ENCODE peak calls at places on chromosomes 5 and 9, in seven cellular contexts. B is sigmoid colon, R is PC-9, P is dorsolateral prefrontal cortex, S is mammary epithelial cell, X is endodermal cell, W is H1. Y is an unnamed sample.

GRCh38 chr5:134092875-134093274 is 21.6 kb upstream of the TCF7 start:
- DNase-seq in B (no peak), R (peak), P (no peak), S (peak), X (no peak), W (no peak), Y (peak)

GRCh38 chr9:107492381-107492780 is 2.8 kb upstream of the KLF4 start:
- DNase-seq in B (no peak), R (no peak), P (no peak), S (no peak), X (no peak), W (no peak), Y (no peak)

GRCh38 chr9:75921403-75922127 is 31.1 kb downstream of the PCSK5 start:
- DNase-seq in B (no peak), R (no peak), P (no peak), S (no peak), X (no peak), W (no peak), Y (no peak)

GRCh38 chr9:757246-757881 is 84.1 kb upstream of the DMRT1 start:
- DNase-seq in B (no peak), R (no peak), P (peak), S (peak), X (peak), W (peak), Y (peak)

GRCh38 chr5:116600876-116601275 is 26.3 kb upstream of the SEMA6A start:
- DNase-seq in B (no peak), R (no peak), P (no peak), S (peak), X (no peak), W (no peak), Y (no peak)

GRCh38 chr5:124504081-124504916 is 242.1 kb downstream of the ZNF608 start:
- DNase-seq in B (no peak), R (no peak), P (no peak), S (no peak), X (no peak), W (no peak), Y (no peak)

GRCh38 chr9:24828687-24829086 is 283.0 kb upstream of the IZUMO3 start:
- DNase-seq in B (no peak), R (no peak), P (no peak), S (no peak), X (no peak), W (no peak), Y (no peak)

GRCh38 chr9:125989524-125990180 is 242.5 kb downstream of the PBX3 start:
- DNase-seq in B (peak), R (no peak), P (peak), S (no peak), X (peak), W (no peak), Y (peak)

GRCh38 chr9:137000177-137000930 is 4.0 kb upstream of the CLIC3 start:
- DNase-seq in B (no peak), R (no peak), P (no peak), S (peak), X (no peak), W (no peak), Y (no peak)

GRCh38 chr9:122815544-122815943 is 12.8 kb downstream of the PDCL start:
- DNase-seq in B (no peak), R (no peak), P (no peak), S (peak), X (no peak), W (no peak), Y (no peak)

GRCh38 chr5:111345731-111346130 is 121.5 kb downstream of the CAMK4 start:
- DNase-seq in B (no peak), R (no peak), P (no peak), S (peak), X (no peak), W (no peak), Y (no peak)

GRCh38 chr5:122142480-122142879 is 13.1 kb downstream of the ZNF474 start:
- DNase-seq in B (no peak), R (no peak), P (no peak), S (peak), X (no peak), W (no peak), Y (no peak)

GRCh38 chr9:5735072-5735471 is 97.8 kb downstream of the ERMP1 start:
- DNase-seq in B (no peak), R (peak), P (no peak), S (no peak), X (no peak), W (no peak), Y (no peak)

GRCh38 chr9:12516573-12516972 is 176.6 kb upstream of the TYRP1 start:
- DNase-seq in B (no peak), R (no peak), P (no peak), S (no peak), X (no peak), W (no peak), Y (no peak)

GRCh38 chr9:127568618-127568970 is 43.5 kb upstream of the STXBP1 start:
- DNase-seq in B (no peak), R (no peak), P (peak), S (no peak), X (no peak), W (no peak), Y (no peak)

GRCh38 chr5:129074903-129075302 is 19.6 kb upstream of the ISOC1 start:
- DNase-seq in B (no peak), R (no peak), P (no peak), S (no peak), X (no peak), W (no peak), Y (peak)

GRCh38 chr9:132049900-132050299 is 29.8 kb downstream of the MED27 start:
- DNase-seq in B (no peak), R (no peak), P (no peak), S (no peak), X (no peak), W (no peak), Y (no peak)

GRCh38 chr9:99103909-99104458 is 929 bp upstream of the TGFBR1 start:
- DNase-seq in B (no peak), R (no peak), P (peak), S (no peak), X (no peak), W (peak), Y (no peak)

GRCh38 chr5:142740903-142741302 is 29.3 kb upstream of the ARHGAP26 start:
- DNase-seq in B (no peak), R (no peak), P (no peak), S (no peak), X (no peak), W (no peak), Y (no peak)

GRCh38 chr9:87695523-87695922 is 30.4 kb upstream of the CTSL start:
- DNase-seq in B (no peak), R (no peak), P (no peak), S (no peak), X (no peak), W (no peak), Y (no peak)

GRCh38 chr9:5863092-5863746 is 27.5 kb upstream of the MLANA start:
- DNase-seq in B (no peak), R (no peak), P (no peak), S (no peak), X (no peak), W (no peak), Y (no peak)

GRCh38 chr5:132305420-132305819 is 11.2 kb downstream of the SLC22A4 start:
- DNase-seq in B (no peak), R (no peak), P (no peak), S (no peak), X (no peak), W (no peak), Y (no peak)

GRCh38 chr9:6584881-6585597 is 60.5 kb downstream of the GLDC start:
- DNase-seq in B (no peak), R (no peak), P (no peak), S (no peak), X (no peak), W (no peak), Y (no peak)

GRCh38 chr9:97710356-97711222 is 13.4 kb upstream of the XPA start:
- DNase-seq in B (no peak), R (peak), P (peak), S (peak), X (peak), W (peak), Y (peak)

GRCh38 chr5:174693697-174694400 is 30.5 kb upstream of the MSX2 start:
- DNase-seq in B (peak), R (no peak), P (no peak), S (no peak), X (peak), W (peak), Y (no peak)
- TF ChIP-seq CTCF in B (no peak), R (no peak), P (no peak), S (no peak), X (no peak), W (no peak), Y (no peak)

DNA sequence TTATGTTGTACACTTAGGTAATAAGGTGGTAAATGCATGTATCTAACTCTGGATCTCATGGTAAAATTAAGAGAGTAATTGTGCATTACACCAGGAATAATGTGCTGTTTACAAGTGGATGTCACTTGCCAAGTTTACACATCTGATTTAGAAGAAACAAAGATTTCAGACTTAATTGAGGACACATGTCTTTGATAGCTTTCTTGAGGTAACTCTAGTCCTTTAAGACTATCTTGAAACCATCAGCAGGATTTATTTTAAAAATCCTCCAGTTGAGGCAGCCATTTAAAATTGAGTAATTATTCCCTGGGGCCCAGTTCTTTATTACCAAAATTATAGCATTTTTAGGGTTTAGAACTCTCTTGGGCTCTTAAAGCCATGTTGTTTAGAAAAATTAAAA is 70.9 kb downstream of the ZSWIM6 start:
- DNase-seq in B (no peak), R (no peak), P (no peak), S (no peak), X (no peak), W (no peak), Y (no peak)
- H3K4me3 ChIP-seq in B (no peak), R (no peak), P (no peak), S (no peak), X (no peak), W (no peak), Y (no peak)

DNA sequence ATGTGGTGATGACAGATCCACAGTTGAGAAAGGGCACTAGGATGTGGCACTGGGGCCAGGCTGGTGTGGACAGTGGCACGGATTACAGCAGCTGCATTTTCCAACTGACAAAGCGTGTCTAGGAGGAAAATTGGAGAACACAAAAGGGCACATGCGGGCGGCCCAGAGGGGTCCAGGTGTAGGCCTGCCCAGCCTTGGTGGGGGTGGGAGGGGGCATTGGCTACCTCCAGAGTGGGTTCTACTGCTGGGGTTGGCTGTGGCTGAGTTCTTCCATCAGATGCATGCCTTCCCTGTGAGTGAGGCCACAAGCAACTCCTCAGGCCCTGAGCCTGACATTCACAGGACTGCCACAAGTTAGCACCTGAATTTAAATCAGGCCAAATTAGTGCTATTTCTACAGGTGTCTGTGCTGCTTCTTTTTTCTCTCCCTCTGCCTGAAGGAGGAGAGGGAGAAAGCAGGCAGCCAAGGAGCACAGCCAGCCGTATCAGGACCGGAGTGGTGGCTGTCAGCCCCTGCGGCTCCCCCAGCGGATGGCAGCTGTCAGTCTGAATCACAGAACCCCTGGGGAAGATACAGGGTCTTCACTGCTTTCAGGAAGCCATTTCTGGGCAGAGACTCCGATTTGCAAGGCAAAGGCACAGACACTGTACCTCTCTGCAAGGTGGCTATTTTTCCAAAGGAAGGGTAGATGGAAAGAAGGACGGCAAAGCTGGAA is 464.2 kb downstream of the SPOCK1 start:
- DNase-seq in B (no peak), R (no peak), P (no peak), S (no peak), X (peak), W (no peak), Y (no peak)
- H3K27ac ChIP-seq in B (no peak), R (no peak), P (no peak), S (no peak), X (no peak), W (no peak), Y (no peak)

DNA sequence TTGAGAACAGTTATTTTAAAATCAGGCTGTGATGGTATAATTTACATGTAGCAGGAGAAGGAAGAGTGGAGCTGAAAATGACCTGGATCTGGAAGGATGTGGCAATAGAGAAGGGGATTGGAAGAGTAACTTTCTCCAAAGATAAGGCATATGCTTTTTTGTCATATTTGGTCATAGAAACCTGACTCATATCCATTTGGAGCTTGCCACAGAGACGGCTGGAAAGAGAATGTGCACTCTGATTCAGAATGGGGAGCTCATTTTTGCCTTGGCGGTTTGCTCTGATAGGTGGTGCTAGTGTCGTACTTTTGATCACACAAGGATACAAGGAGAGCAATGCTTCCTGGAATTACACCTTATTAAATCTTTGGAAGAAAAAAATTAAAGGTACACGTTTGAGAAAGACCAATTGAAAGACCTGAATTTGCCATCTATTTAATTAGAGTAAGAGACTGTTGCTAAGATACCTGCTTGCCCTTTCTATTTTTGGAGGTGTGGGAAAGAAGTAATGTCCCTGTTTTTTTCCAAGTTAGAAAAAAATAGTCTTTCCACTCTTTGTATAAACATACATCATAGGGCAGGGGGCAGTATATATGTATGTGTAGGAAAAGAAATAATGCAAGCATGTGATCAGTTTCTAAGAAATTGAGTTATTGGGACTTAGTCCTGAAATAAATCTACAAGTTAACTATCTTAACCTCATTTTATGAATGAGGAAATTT is 5.4 kb downstream of the LSM11 start:
- DNase-seq in B (no peak), R (no peak), P (no peak), S (peak), X (no peak), W (no peak), Y (no peak)
- TF ChIP-seq CTCF in B (no peak), R (no peak), P (no peak), S (no peak), X (no peak), W (no peak), Y (no peak)